ENCODE peak calls at places on chromosomes 3 and 15, in six cellular contexts. H, M, E, D, Z and S are unnamed samples.

GRCh38 chr15:101303408-101303807 is 8.4 kb upstream of the SNRPA1 start:
- DNase-seq in Z (no peak), M (no peak), H (no peak), E (no peak), D (no peak), S (no peak)

GRCh38 chr3:55458398-55458797 is 28.7 kb downstream of the WNT5A start:
- DNase-seq in M (no peak), D (no peak), E (no peak), H (no peak), Z (no peak), S (no peak)

GRCh38 chr3:112448939-112449338 is 50.3 kb downstream of the BTLA start:
- DNase-seq in Z (no peak), H (no peak), E (no peak), M (no peak), D (no peak), S (no peak)

GRCh38 chr3:96331341-96331740 is 483.1 kb upstream of the EPHA6 start:
- DNase-seq in D (no peak), Z (no peak), M (no peak), H (no peak), E (no peak), S (no peak)

GRCh38 chr3:159866201-159866746 is 122.4 kb upstream of the IL12A start:
- DNase-seq in Z (no peak), D (no peak), M (no peak), H (no peak), E (no peak), S (no peak)

GRCh38 chr3:53252105-53252946 is 3.5 kb downstream of the TKT start:
- DNase-seq in D (no peak), E (no peak), M (no peak), H (no peak), Z (no peak), S (no peak)

GRCh38 chr15:92811514-92811913 is 88.6 kb upstream of the CHD2 start:
- DNase-seq in M (no peak), E (no peak), H (no peak), D (no peak), Z (peak; percentile 13), S (no peak)

GRCh38 chr3:33071946-33072345 is 25.0 kb downstream of the GLB1 start:
- DNase-seq in Z (no peak), D (no peak), H (no peak), M (no peak), E (no peak), S (no peak)

GRCh38 chr3:62531981-62532380 is 158.6 kb upstream of the FEZF2 start:
- DNase-seq in D (no peak), Z (no peak), H (no peak), M (no peak), E (no peak), S (no peak)

GRCh38 chr3:126454026-126454425 is 21.7 kb downstream of the ZXDC start:
- DNase-seq in E (no peak), M (no peak), H (no peak), D (no peak), Z (no peak), S (no peak)

GRCh38 chr15:43920815-43921214 is 94.0 kb downstream of the WDR76 start:
- DNase-seq in Z (no peak), H (peak; percentile 41), E (peak; percentile 83), M (no peak), D (no peak), S (no peak)

GRCh38 chr15:24955549-24955929 is 752 bp downstream of the SNRPN start:
- DNase-seq in H (no peak), M (peak; percentile 18), D (no peak), Z (peak; percentile 16), E (no peak), S (no peak)

GRCh38 chr15:68379759-68380290 is 52.1 kb downstream of the ITGA11 start:
- DNase-seq in Z (no peak), D (no peak), H (peak; percentile 71), E (no peak), M (no peak), S (no peak)

GRCh38 chr3:145904138-145904537 is 256.8 kb downstream of the PLOD2 start:
- DNase-seq in Z (no peak), H (no peak), E (no peak), M (no peak), D (no peak), S (no peak)

GRCh38 chr15:65374334-65374733 is 3.5 kb downstream of the IGDCC3 start:
- DNase-seq in D (no peak), Z (no peak), E (no peak), M (no peak), H (no peak), S (no peak)

GRCh38 chr15:65377105-65377975 is 462 bp downstream of the IGDCC3 start:
- DNase-seq in E (peak; percentile 76), Z (no peak), M (no peak), D (no peak), H (no peak), S (no peak)

GRCh38 chr15:65376767-65377104 is 1.1 kb downstream of the IGDCC3 start:
- DNase-seq in Z (no peak), D (no peak), E (peak; percentile 50), H (no peak), M (no peak), S (no peak)

GRCh38 chr15:65374831-65375401 is 2.9 kb downstream of the IGDCC3 start:
- DNase-seq in H (peak; percentile 31), Z (no peak), M (no peak), D (no peak), E (no peak), S (no peak)

DNA sequence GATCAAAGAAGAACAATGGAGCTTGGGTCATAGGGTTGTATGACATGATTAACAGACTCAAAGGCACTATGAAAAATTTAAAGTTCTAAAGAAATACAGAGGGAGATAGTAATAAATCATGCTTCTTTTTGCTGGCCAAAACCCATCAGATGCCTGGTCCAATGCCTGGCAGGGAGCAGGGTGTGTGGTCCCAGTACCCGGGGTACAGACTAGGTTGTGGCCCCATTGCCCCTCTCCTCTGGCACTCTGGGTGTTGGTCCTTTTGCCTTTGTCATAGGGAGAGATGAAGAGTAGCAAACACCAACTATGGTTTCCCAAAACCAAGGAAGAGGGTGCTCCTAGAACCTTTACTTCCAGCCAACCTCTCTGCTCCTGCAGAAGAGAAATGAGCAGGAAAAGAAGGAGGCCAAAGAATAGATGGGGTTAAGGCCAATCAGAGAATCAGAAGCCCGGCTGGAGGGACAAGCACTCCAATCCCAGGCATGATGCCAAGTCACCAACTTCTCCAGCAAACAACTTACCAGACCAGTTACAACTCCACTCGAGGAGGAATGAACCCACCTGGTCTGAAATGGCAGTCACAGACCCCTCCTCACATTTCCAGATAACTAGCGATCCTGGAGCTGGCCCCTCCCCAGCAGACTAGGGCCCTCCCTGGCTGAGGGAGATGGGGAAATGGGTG is 1.8 kb downstream of the IGDCC3 start:
- DNase-seq in E (no peak), H (no peak), M (no peak), D (no peak), Z (no peak), S (no peak)
- H3K27ac ChIP-seq in E (no peak overlapping the region), H (no peak overlapping the region), M (no peak overlapping the region), D (no peak overlapping the region), Z (no peak overlapping the region), S (no peak overlapping the region)

DNA sequence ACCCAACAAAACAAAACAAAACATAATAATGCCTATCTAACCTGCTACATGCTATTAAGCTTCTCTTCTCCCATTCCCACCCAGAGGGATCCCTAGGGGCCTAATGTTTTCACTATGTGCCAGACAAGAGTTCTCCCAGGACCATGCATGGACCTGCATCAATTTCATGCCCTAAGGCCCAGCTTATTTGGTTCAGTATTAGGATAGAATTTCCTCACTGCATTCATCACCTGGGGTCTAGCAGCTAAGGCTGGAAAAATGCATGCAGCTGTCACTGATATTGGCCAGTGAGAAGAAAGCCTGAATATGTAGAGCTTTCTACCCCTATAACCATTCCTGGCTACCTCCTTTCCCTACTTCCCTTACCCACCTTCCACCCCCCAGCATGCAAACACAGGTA is 2.0 kb upstream of the HCLS1 start:
- DNase-seq in D (no peak), H (no peak), E (no peak), Z (no peak), M (no peak), S (no peak)
- H3K27ac ChIP-seq in D (no peak overlapping the region), H (no peak overlapping the region), E (peak overlapping the region; percentile 81), Z (no peak overlapping the region), M (peak overlapping the region; percentile 65), S (no peak overlapping the region)

DNA sequence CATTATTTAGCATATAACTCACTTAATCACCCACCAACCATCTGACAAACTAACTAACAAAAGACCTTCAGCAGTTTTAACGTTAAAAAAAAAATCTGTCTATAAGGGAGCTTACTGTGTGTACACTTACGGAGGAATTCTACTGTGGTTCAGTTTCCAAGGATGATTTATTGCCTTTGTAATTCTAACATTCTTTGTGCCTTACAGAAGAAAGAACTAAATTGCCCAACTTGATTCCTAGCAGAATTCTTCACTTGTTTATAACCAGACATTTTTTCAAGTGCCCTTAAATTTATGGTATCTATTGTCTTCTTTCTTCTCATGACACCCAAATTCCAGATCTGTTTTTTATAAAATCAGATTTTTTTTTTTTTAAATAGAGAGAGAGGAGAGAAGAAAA is 119.7 kb upstream of the IGSF10 start:
- DNase-seq in H (peak; percentile 73), M (no peak), E (no peak), D (no peak), Z (no peak), S (peak; percentile 37)
- H3K27ac ChIP-seq in H (no peak overlapping the region), M (no peak overlapping the region), E (no peak overlapping the region), D (no peak overlapping the region), Z (no peak overlapping the region), S (no peak overlapping the region)

GRCh38 chr15:78933187-78934062 is 11.4 kb downstream of the CTSH start:
- DNase-seq in D (no peak), Z (no peak), H (no peak), M (no peak), E (no peak), S (no peak)

GRCh38 chr15:78932216-78932808 is 12.5 kb downstream of the CTSH start:
- DNase-seq in Z (no peak), E (no peak), H (no peak), M (no peak), D (no peak), S (no peak)

GRCh38 chr15:78929536-78930264 is 15.1 kb downstream of the CTSH start:
- DNase-seq in Z (no peak), D (no peak), H (no peak), M (no peak), E (no peak), S (no peak)

GRCh38 chr15:78930577-78931388 is 14.1 kb downstream of the CTSH start:
- DNase-seq in Z (no peak), M (no peak), D (peak; percentile 85), H (peak; percentile 92), E (no peak), S (peak; percentile 99)

GRCh38 chr15:78931439-78931981 is 13.3 kb downstream of the CTSH start:
- DNase-seq in M (no peak), E (no peak), D (no peak), Z (no peak), H (no peak), S (no peak)
- H3K27ac ChIP-seq in M (no peak overlapping the region), E (no peak overlapping the region), D (peak overlapping the region; percentile 97), Z (no peak overlapping the region), H (no peak overlapping the region), S (peak overlapping the region; percentile 87)

DNA sequence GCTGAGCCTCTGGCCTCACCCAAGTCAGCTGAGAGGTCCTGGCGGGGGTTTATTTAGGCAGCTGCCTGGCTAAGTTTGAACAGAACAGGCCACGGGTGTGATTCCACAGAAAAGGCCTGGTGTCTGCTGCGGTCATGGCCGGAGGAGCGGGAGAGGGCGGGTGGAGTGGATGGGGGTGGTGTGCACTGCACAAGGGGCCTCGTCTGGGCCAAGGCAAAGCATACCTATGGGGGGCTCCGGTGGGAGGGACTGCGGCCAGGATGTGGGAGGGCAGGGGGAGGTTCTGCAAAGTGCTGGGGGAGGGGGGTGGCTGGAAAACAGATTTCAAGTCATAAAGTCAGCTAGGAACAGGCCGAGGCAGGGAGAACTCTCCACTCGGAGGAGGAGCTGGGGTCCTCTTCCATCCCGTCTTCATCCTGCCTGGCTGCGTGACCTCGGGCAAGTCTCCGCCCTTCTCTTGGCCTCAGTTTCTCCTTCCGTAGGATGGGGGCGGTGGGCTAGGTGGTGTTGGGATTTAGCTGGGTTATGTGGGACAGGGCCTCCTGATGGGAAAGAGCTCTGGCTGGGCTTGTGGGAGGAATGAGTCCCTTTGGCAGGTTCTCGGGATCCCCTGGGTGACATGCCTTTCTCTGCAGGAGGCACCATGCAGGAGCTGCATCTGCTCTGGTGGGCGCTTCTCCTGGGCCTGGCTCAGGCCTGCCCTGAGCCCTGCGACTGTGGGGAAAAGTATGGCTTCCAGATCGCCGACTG is 881 bp downstream of the ISLR start:
- DNase-seq in M (peak; percentile 41), Z (peak; percentile 75), D (no peak), H (no peak), E (no peak), S (no peak)
- H3K27ac ChIP-seq in M (peak overlapping the region; percentile 87), Z (peak overlapping the region; percentile 97), D (no peak overlapping the region), H (no peak overlapping the region), E (no peak overlapping the region), S (no peak overlapping the region)